ENCODE peak calls at places on chromosomes 12 and 14, in eight cellular contexts. One of them, this sample, is unnamed.

GRCh38 chr12:129693731-129694130 is 210.1 kb downstream of the TMEM132D start:
- DNase-seq in adrenal gland: no peak
- DNase-seq in IMR-90: no peak
- DNase-seq in uterus: no peak
- DNase-seq in H1: no peak
- DNase-seq in ovary: no peak
- DNase-seq in osteoblast: no peak
- DNase-seq in A549: no peak
- DNase-seq in this sample: no peak

GRCh38 chr14:96741151-96741977 is 55.8 kb upstream of the VRK1 start:
- DNase-seq in adrenal gland: peak; percentile 39
- DNase-seq in IMR-90: peak; percentile 15
- DNase-seq in uterus: peak; percentile 42
- DNase-seq in H1: peak; percentile 94
- DNase-seq in ovary: peak; percentile 20
- DNase-seq in osteoblast: peak; percentile 96
- DNase-seq in A549: peak; percentile 64
- DNase-seq in this sample: peak; percentile 51

GRCh38 chr14:75961662-75962061 is 20.1 kb downstream of the TGFB3 start:
- DNase-seq in adrenal gland: no peak
- DNase-seq in IMR-90: no peak
- DNase-seq in uterus: no peak
- DNase-seq in H1: no peak
- DNase-seq in ovary: no peak
- DNase-seq in osteoblast: no peak
- DNase-seq in A549: no peak
- DNase-seq in this sample: no peak

GRCh38 chr12:91620949-91621348 is 438.3 kb upstream of the DCN start:
- DNase-seq in adrenal gland: no peak
- DNase-seq in IMR-90: peak; percentile 12
- DNase-seq in uterus: no peak
- DNase-seq in H1: no peak
- DNase-seq in ovary: no peak
- DNase-seq in osteoblast: no peak
- DNase-seq in A549: no peak
- DNase-seq in this sample: no peak

GRCh38 chr14:73633517-73634332 is 11.1 kb upstream of the DNAL1 start:
- DNase-seq in adrenal gland: peak; percentile 70
- DNase-seq in IMR-90: peak; percentile 69
- DNase-seq in uterus: peak; percentile 64
- DNase-seq in H1: peak; percentile 82
- DNase-seq in ovary: peak; percentile 74
- DNase-seq in osteoblast: peak; percentile 92
- DNase-seq in A549: peak; percentile 62
- DNase-seq in this sample: peak; percentile 37

GRCh38 chr12:111758120-111758561 is 8.6 kb upstream of the ALDH2 start:
- DNase-seq in adrenal gland: peak; percentile 33
- DNase-seq in IMR-90: no peak
- DNase-seq in uterus: no peak
- DNase-seq in H1: peak; percentile 54
- DNase-seq in ovary: no peak
- DNase-seq in osteoblast: no peak
- DNase-seq in A549: no peak
- DNase-seq in this sample: peak; percentile 71

GRCh38 chr12:93982847-93983315 is 165.5 kb upstream of the PLXNC1 start:
- DNase-seq in adrenal gland: peak; percentile 28
- DNase-seq in IMR-90: peak; percentile 93
- DNase-seq in uterus: no peak
- DNase-seq in H1: no peak
- DNase-seq in ovary: no peak
- DNase-seq in osteoblast: no peak
- DNase-seq in A549: no peak
- DNase-seq in this sample: no peak

GRCh38 chr14:71006200-71006563 is 98.9 kb downstream of the PCNX1 start:
- DNase-seq in adrenal gland: no peak
- DNase-seq in IMR-90: peak; percentile 36
- DNase-seq in uterus: no peak
- DNase-seq in H1: no peak
- DNase-seq in ovary: no peak
- DNase-seq in osteoblast: peak; percentile 30
- DNase-seq in A549: no peak
- DNase-seq in this sample: no peak

GRCh38 chr12:71195338-71195896 is 37.6 kb upstream of the TSPAN8 start:
- DNase-seq in adrenal gland: no peak
- DNase-seq in IMR-90: no peak
- DNase-seq in uterus: no peak
- DNase-seq in H1: no peak
- DNase-seq in ovary: no peak
- DNase-seq in osteoblast: no peak
- DNase-seq in A549: no peak
- DNase-seq in this sample: no peak

GRCh38 chr14:55832122-55832911 is 252.3 kb downstream of the KTN1 start:
- DNase-seq in adrenal gland: no peak
- DNase-seq in IMR-90: peak; percentile 76
- DNase-seq in uterus: no peak
- DNase-seq in H1: no peak
- DNase-seq in ovary: no peak
- DNase-seq in osteoblast: no peak
- DNase-seq in A549: peak; percentile 61
- DNase-seq in this sample: no peak

GRCh38 chr14:90698379-90698869 is 117.8 kb downstream of the TTC7B start:
- DNase-seq in adrenal gland: peak; percentile 40
- DNase-seq in IMR-90: peak; percentile 58
- DNase-seq in uterus: peak; percentile 47
- DNase-seq in H1: no peak
- DNase-seq in ovary: peak; percentile 63
- DNase-seq in osteoblast: no peak
- DNase-seq in A549: no peak
- DNase-seq in this sample: peak; percentile 78

GRCh38 chr12:108649126-108649525 is 15.4 kb upstream of the SELPLG start:
- DNase-seq in adrenal gland: no peak
- DNase-seq in IMR-90: peak; percentile 75
- DNase-seq in uterus: no peak
- DNase-seq in H1: no peak
- DNase-seq in ovary: no peak
- DNase-seq in osteoblast: peak; percentile 85
- DNase-seq in A549: no peak
- DNase-seq in this sample: no peak

GRCh38 chr14:36652542-36653201 is 9.0 kb upstream of the PAX9 start:
- DNase-seq in adrenal gland: no peak
- DNase-seq in IMR-90: no peak
- DNase-seq in uterus: no peak
- DNase-seq in H1: no peak
- DNase-seq in ovary: no peak
- DNase-seq in osteoblast: no peak
- DNase-seq in A549: no peak
- DNase-seq in this sample: no peak

GRCh38 chr14:36647417-36647826 is 14.2 kb upstream of the PAX9 start:
- DNase-seq in adrenal gland: no peak
- DNase-seq in IMR-90: no peak
- DNase-seq in uterus: no peak
- DNase-seq in H1: no peak
- DNase-seq in ovary: no peak
- DNase-seq in osteoblast: no peak
- DNase-seq in A549: no peak
- DNase-seq in this sample: no peak

GRCh38 chr14:36647827-36648753 is 13.6 kb upstream of the PAX9 start:
- DNase-seq in adrenal gland: peak; percentile 24
- DNase-seq in IMR-90: peak; percentile 30
- DNase-seq in uterus: no peak
- DNase-seq in H1: peak; percentile 80
- DNase-seq in ovary: no peak
- DNase-seq in osteoblast: peak; percentile 89
- DNase-seq in A549: peak; percentile 47
- DNase-seq in this sample: no peak

GRCh38 chr14:36649872-36650650 is 11.6 kb upstream of the PAX9 start:
- DNase-seq in adrenal gland: no peak
- DNase-seq in IMR-90: no peak
- DNase-seq in uterus: no peak
- DNase-seq in H1: no peak
- DNase-seq in ovary: no peak
- DNase-seq in osteoblast: no peak
- DNase-seq in A549: no peak
- DNase-seq in this sample: no peak

DNA sequence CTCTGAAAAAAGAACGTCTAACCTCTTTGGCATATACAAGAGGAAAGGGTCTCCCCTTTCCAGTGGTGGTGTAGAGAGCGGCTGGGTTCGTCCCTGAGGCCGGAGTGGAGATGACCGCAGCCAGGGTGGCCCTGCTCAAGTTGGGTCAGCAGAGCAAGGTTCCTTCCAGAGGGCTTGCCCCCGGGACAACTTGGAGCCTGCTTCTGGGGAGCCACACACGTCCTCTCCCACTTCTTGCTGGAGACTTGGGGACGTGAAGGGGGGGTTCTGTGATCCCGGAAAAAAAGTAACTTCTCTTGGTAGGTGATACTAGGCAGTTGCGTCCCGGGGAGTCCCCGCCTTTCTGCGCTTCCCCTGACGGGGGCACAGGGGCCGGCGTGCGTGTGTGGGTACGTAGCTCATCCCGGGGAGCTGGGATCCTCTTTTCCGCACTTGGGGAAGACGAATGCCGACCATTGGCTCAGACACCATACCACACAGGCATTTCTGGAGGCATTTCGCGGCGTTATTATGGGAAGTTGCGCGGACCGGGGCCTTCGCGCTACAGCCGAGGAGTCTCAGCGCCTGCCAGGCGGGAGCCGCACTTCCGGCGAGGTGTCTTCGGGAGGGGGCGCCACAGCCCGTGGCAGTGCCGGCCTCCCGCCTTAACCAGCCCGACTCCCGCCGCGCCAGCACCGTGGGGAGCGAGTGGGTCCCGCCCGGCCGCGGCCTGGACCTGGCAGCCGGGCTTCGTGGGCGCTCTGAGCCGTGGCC is 14.8 kb upstream of the PAX9 start:
- DNase-seq in adrenal gland: no peak
- DNase-seq in IMR-90: no peak
- DNase-seq in uterus: no peak
- DNase-seq in H1: peak; percentile 78
- DNase-seq in ovary: no peak
- DNase-seq in osteoblast: peak; percentile 87
- DNase-seq in A549: no peak
- DNase-seq in this sample: no peak
- TF ChIP-seq CTCF in adrenal gland: no peak
- TF ChIP-seq CTCF in IMR-90: peak; percentile 19
- TF ChIP-seq CTCF in uterus: no peak
- TF ChIP-seq CTCF in H1: peak; percentile 42
- TF ChIP-seq CTCF in ovary: no peak
- TF ChIP-seq CTCF in osteoblast: no peak
- TF ChIP-seq CTCF in A549: no peak
- TF ChIP-seq CTCF in this sample: no peak

DNA sequence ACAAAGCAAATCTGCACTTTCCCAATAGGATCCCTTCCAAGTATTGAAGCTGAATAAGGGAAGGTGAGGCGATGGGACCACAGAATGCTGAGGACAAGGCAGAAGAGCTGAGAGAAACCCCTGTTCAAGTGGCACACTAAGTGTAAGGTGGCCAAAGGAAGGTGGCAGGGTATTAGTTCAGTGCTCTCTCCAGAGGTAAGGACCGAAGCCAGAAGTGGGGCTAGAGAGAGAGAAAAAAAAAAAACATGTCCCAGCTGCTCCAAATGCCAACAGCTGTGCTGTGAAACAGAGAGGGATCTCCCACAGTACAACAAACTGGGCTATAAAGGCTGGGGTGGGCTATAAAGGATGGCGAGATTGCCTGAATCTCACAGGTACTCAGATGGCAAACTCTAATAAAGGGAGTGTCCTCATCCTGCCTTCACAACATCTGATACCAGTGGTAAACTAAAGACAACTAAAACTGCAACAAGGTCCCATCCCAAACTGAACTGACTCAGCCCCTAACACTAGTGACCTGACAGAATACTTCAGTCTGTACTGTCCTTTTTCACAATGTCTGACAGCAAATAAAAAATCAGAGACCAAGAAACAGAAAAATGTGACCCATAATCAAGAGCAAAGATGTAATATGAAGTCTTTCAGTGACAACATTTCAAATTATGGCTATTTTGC is 47.9 kb downstream of the CDK17 start:
- DNase-seq in adrenal gland: no peak
- DNase-seq in IMR-90: no peak
- DNase-seq in uterus: no peak
- DNase-seq in H1: no peak
- DNase-seq in ovary: no peak
- DNase-seq in osteoblast: no peak
- DNase-seq in A549: no peak
- DNase-seq in this sample: no peak
- H3K4me1 ChIP-seq in adrenal gland: peaks cover 31% of the 10 kb centered on the region
- H3K4me1 ChIP-seq in IMR-90: peaks cover 13% of the 10 kb centered on the region
- H3K4me1 ChIP-seq in uterus: peaks cover 7% of the 10 kb centered on the region
- H3K4me1 ChIP-seq in H1: no peaks in the 10 kb centered on the region
- H3K4me1 ChIP-seq in ovary: peaks cover 5% of the 10 kb centered on the region
- H3K4me1 ChIP-seq in osteoblast: peaks cover 13% of the 10 kb centered on the region
- H3K4me1 ChIP-seq in A549: no peaks in the 10 kb centered on the region
- H3K4me1 ChIP-seq in this sample: peaks cover 84% of the 10 kb centered on the region

GRCh38 chr12:65685514-65685913 is 138.8 kb upstream of the HMGA2 start:
- DNase-seq in adrenal gland: no peak
- DNase-seq in IMR-90: peak; percentile 43
- DNase-seq in uterus: no peak
- DNase-seq in H1: no peak
- DNase-seq in ovary: no peak
- DNase-seq in osteoblast: peak; percentile 38
- DNase-seq in A549: no peak
- DNase-seq in this sample: no peak
- TF ChIP-seq CTCF in adrenal gland: peak; percentile 36
- TF ChIP-seq CTCF in IMR-90: peak; percentile 58
- TF ChIP-seq CTCF in uterus: peak; percentile 8
- TF ChIP-seq CTCF in H1: peak; percentile 40
- TF ChIP-seq CTCF in ovary: no peak
- TF ChIP-seq CTCF in osteoblast: peak; percentile 69
- TF ChIP-seq CTCF in A549: peak; percentile 60
- TF ChIP-seq CTCF in this sample: peak; percentile 58

GRCh38 chr14:68943107-68943506 is 36.0 kb downstream of the ACTN1 start:
- DNase-seq in adrenal gland: no peak
- DNase-seq in IMR-90: peak; percentile 38
- DNase-seq in uterus: no peak
- DNase-seq in H1: no peak
- DNase-seq in ovary: no peak
- DNase-seq in osteoblast: no peak
- DNase-seq in A549: no peak
- DNase-seq in this sample: no peak

GRCh38 chr14:68940614-68941185 is 38.4 kb downstream of the ACTN1 start:
- DNase-seq in adrenal gland: no peak
- DNase-seq in IMR-90: no peak
- DNase-seq in uterus: no peak
- DNase-seq in H1: no peak
- DNase-seq in ovary: no peak
- DNase-seq in osteoblast: no peak
- DNase-seq in A549: no peak
- DNase-seq in this sample: no peak

GRCh38 chr14:68939893-68940613 is 39.0 kb downstream of the ACTN1 start:
- DNase-seq in adrenal gland: peak; percentile 61
- DNase-seq in IMR-90: peak; percentile 97
- DNase-seq in uterus: peak; percentile 77
- DNase-seq in H1: no peak
- DNase-seq in ovary: peak; percentile 59
- DNase-seq in osteoblast: peak; percentile 91
- DNase-seq in A549: peak; percentile 82
- DNase-seq in this sample: peak; percentile 80

GRCh38 chr14:68942281-68943035 is 36.6 kb downstream of the ACTN1 start:
- DNase-seq in adrenal gland: no peak
- DNase-seq in IMR-90: peak; percentile 48
- DNase-seq in uterus: no peak
- DNase-seq in H1: no peak
- DNase-seq in ovary: no peak
- DNase-seq in osteoblast: no peak
- DNase-seq in A549: no peak
- DNase-seq in this sample: no peak

GRCh38 chr14:68941820-68942219 is 37.3 kb downstream of the ACTN1 start:
- DNase-seq in adrenal gland: no peak
- DNase-seq in IMR-90: peak; percentile 90
- DNase-seq in uterus: no peak
- DNase-seq in H1: peak; percentile 74
- DNase-seq in ovary: no peak
- DNase-seq in osteoblast: peak; percentile 89
- DNase-seq in A549: peak; percentile 82
- DNase-seq in this sample: peak; percentile 50
- H3K4me1 ChIP-seq in adrenal gland: peaks cover 57% of the 10 kb centered on the region
- H3K4me1 ChIP-seq in IMR-90: peaks cover 72% of the 10 kb centered on the region
- H3K4me1 ChIP-seq in uterus: peaks cover 37% of the 10 kb centered on the region
- H3K4me1 ChIP-seq in H1: peaks cover 43% of the 10 kb centered on the region
- H3K4me1 ChIP-seq in ovary: peaks cover 26% of the 10 kb centered on the region
- H3K4me1 ChIP-seq in osteoblast: peaks cover 94% of the 10 kb centered on the region
- H3K4me1 ChIP-seq in A549: peaks cover 95% of the 10 kb centered on the region
- H3K4me1 ChIP-seq in this sample: peaks cover 100% of the 10 kb centered on the region

This sample was measured in left ventricle myocardium inferior.